ENCODE peak calls at places on chromosomes 6 and 20, in nine cellular contexts. O is fibroblast of lung; G is T-helper 2 cell; Z is right cardiac atrium; B is AG10803; J is HFFc6; U is Daoy; P is stomach; X is effector CD4-positive, alpha-beta T cell. Y is an unnamed sample.

GRCh38 chr6:10315631-10316145 is 99.2 kb downstream of the TFAP2A start:
- DNase-seq in O (peak; percentile 16), G (no peak), Z (no peak), B (no peak), J (peak; percentile 49), U (no peak), P (no peak), X (no peak), Y (no peak)

GRCh38 chr20:25338112-25339023 is 52.3 kb downstream of the ABHD12 start:
- DNase-seq in O (no peak), G (no peak), Z (no peak), B (no peak), J (no peak), U (no peak), P (peak; percentile 42), X (no peak), Y (peak; percentile 9)

GRCh38 chr6:2999005-2999620 is 581 bp upstream of the NQO2 start:
- DNase-seq in O (peak; percentile 67), G (no peak), Z (no peak), B (peak; percentile 67), J (peak; percentile 62), U (peak; percentile 89), P (peak; percentile 67), X (no peak), Y (no peak)

GRCh38 chr6:21461844-21462518 is 131.6 kb upstream of the SOX4 start:
- DNase-seq in O (no peak), G (no peak), Z (no peak), B (no peak), J (no peak), U (no peak), P (no peak), X (no peak), Y (no peak)

GRCh38 chr20:611047-611842 is 1.1 kb upstream of the TCF15 start:
- DNase-seq in O (no peak), G (no peak), Z (no peak), B (no peak), J (no peak), U (no peak), P (no peak), X (no peak), Y (no peak)

GRCh38 chr20:38141154-38141888 is 23.7 kb downstream of the TGM2 start:
- DNase-seq in O (peak; percentile 34), G (no peak), Z (peak; percentile 58), B (no peak), J (no peak), U (no peak), P (no peak), X (no peak), Y (no peak)

GRCh38 chr6:148559848-148560433 is 186.9 kb upstream of the UST start:
- DNase-seq in O (peak; percentile 54), G (peak; percentile 44), Z (peak; percentile 91), B (peak; percentile 57), J (peak; percentile 49), U (peak; percentile 86), P (peak; percentile 80), X (peak; percentile 59), Y (peak; percentile 78)

GRCh38 chr6:15304337-15305078 is 58.6 kb downstream of the JARID2 start:
- DNase-seq in O (no peak), G (no peak), Z (no peak), B (no peak), J (no peak), U (no peak), P (no peak), X (no peak), Y (no peak)

GRCh38 chr6:26243742-26244141 is 121.3 kb upstream of the BTN3A2 start:
- DNase-seq in O (no peak), G (no peak), Z (no peak), B (no peak), J (no peak), U (no peak), P (no peak), X (no peak), Y (no peak)

GRCh38 chr20:54914995-54915394 is 439.6 kb downstream of the DOK5 start:
- DNase-seq in O (no peak), G (no peak), Z (no peak), B (no peak), J (no peak), U (no peak), P (no peak), X (no peak), Y (no peak)

GRCh38 chr20:59024111-59024530 is 4.9 kb downstream of the TUBB1 start:
- DNase-seq in O (no peak), G (no peak), Z (no peak), B (no peak), J (no peak), U (no peak), P (no peak), X (no peak), Y (no peak)

GRCh38 chr6:50819527-50819905 is 845 bp downstream of the TFAP2B start:
- DNase-seq in O (no peak), G (no peak), Z (no peak), B (peak; percentile 3), J (no peak), U (peak; percentile 57), P (no peak), X (no peak), Y (no peak)

GRCh38 chr20:47296950-47297349 is 59.5 kb downstream of the ZMYND8 start:
- DNase-seq in O (no peak), G (no peak), Z (no peak), B (no peak), J (no peak), U (no peak), P (no peak), X (no peak), Y (no peak)

GRCh38 chr6:98980814-98981213 is 33.1 kb upstream of the FBXL4 start:
- DNase-seq in O (no peak), G (no peak), Z (no peak), B (no peak), J (no peak), U (no peak), P (no peak), X (no peak), Y (peak; percentile 63)

GRCh38 chr20:41373384-41373783 is 6.8 kb upstream of the EMILIN3 start:
- DNase-seq in O (no peak), G (no peak), Z (no peak), B (no peak), J (no peak), U (no peak), P (no peak), X (no peak), Y (no peak)

GRCh38 chr20:31596831-31597482 is 8.1 kb upstream of the ID1 start:
- DNase-seq in O (no peak), G (no peak), Z (peak; percentile 26), B (no peak), J (no peak), U (no peak), P (no peak), X (no peak), Y (no peak)

GRCh38 chr6:32086661-32087573 is 22.2 kb downstream of the TNXB start:
- DNase-seq in O (peak; percentile 87), G (no peak), Z (no peak), B (peak; percentile 83), J (peak; percentile 76), U (peak; percentile 91), P (peak; percentile 32), X (no peak), Y (no peak)

GRCh38 chr6:125375013-125375412 is 73.2 kb upstream of the HDDC2 start:
- DNase-seq in O (no peak), G (no peak), Z (no peak), B (no peak), J (no peak), U (no peak), P (no peak), X (no peak), Y (no peak)

GRCh38 chr6:136129365-136129764 is 120.7 kb downstream of the MTFR2 start:
- DNase-seq in O (no peak), G (no peak), Z (peak; percentile 47), B (no peak), J (no peak), U (no peak), P (no peak), X (no peak), Y (no peak)

GRCh38 chr6:5851261-5851757 is 155.4 kb downstream of the NRN1 start:
- DNase-seq in O (peak; percentile 39), G (peak; percentile 46), Z (peak; percentile 81), B (peak; percentile 27), J (no peak), U (peak; percentile 68), P (peak; percentile 52), X (peak; percentile 57), Y (peak; percentile 91)

GRCh38 chr20:63850689-63851547 is 10.4 kb upstream of the ABHD16B start:
- DNase-seq in O (no peak), G (no peak), Z (no peak), B (no peak), J (no peak), U (no peak), P (no peak), X (no peak), Y (no peak)

GRCh38 chr20:37697314-37697713 is 3.5 kb downstream of the CTNNBL1 start:
- DNase-seq in O (no peak), G (no peak), Z (no peak), B (no peak), J (no peak), U (no peak), P (no peak), X (no peak), Y (no peak)

GRCh38 chr6:152318278-152318677 is 318.9 kb downstream of the SYNE1 start:
- DNase-seq in O (no peak), G (no peak), Z (no peak), B (no peak), J (no peak), U (no peak), P (no peak), X (no peak), Y (no peak)

GRCh38 chr6:102039450-102039849 is 645.9 kb downstream of the GRIK2 start:
- DNase-seq in O (no peak), G (no peak), Z (no peak), B (no peak), J (no peak), U (no peak), P (no peak), X (no peak), Y (no peak)

GRCh38 chr6:125314019-125314581 is 12.3 kb upstream of the HDDC2 start:
- DNase-seq in O (peak; percentile 42), G (no peak), Z (peak; percentile 77), B (peak; percentile 68), J (peak; percentile 50), U (peak; percentile 71), P (peak; percentile 58), X (no peak), Y (peak; percentile 56)

Y was measured in H9.